ENCODE peak calls at places on chromosomes 16 and 17, in five cellular contexts. N, D, O, B and P are unnamed samples.

GRCh38 chr17:68972119-68972704 is 17.0 kb upstream of the ABCA8 start:
- DNase-seq in N (no peak), D (no peak), O (peak; percentile 15), B (no peak), P (no peak)

GRCh38 chr16:27164280-27164837 is 39.0 kb upstream of the KDM8 start:
- DNase-seq in N (no peak), D (no peak), O (no peak), B (no peak), P (no peak)

GRCh38 chr17:17851603-17852002 is 14.8 kb upstream of the SREBF1 start:
- DNase-seq in N (no peak), D (no peak), O (no peak), B (no peak), P (no peak)

GRCh38 chr17:38742431-38743308 is 5.5 kb downstream of the PCGF2 start:
- DNase-seq in N (peak; percentile 89), D (no peak), O (no peak), B (peak; percentile 63), P (peak; percentile 35)

GRCh38 chr16:66487580-66488235 is 60.6 kb downstream of the BEAN1 start:
- DNase-seq in N (no peak), D (no peak), O (no peak), B (no peak), P (no peak)

GRCh38 chr17:41542357-41542756 is 14.2 kb upstream of the KRT19 start:
- DNase-seq in N (no peak), D (no peak), O (no peak), B (no peak), P (no peak)

GRCh38 chr17:4998027-4998665 is 396 bp downstream of the KIF1C start:
- DNase-seq in N (no peak), D (no peak), O (peak; percentile 67), B (no peak), P (peak; percentile 32)

GRCh38 chr16:79757163-79757562 is 156.6 kb upstream of the MAF start:
- DNase-seq in N (no peak), D (no peak), O (no peak), B (no peak), P (no peak)

GRCh38 chr17:62017496-62017895 is 47.6 kb downstream of the MED13 start:
- DNase-seq in N (no peak), D (no peak), O (no peak), B (peak; percentile 4), P (no peak)

GRCh38 chr17:67992541-67993152 is 3.6 kb downstream of the C17orf58 start:
- DNase-seq in N (peak; percentile 26), D (no peak), O (peak; percentile 4), B (no peak), P (no peak)

GRCh38 chr16:73703891-73704290 is 592.7 kb upstream of the PSMD7 start:
- DNase-seq in N (no peak), D (no peak), O (no peak), B (no peak), P (no peak)

GRCh38 chr16:86917471-86918365 is 339.4 kb downstream of the FOXL1 start:
- DNase-seq in N (no peak), D (no peak), O (no peak), B (no peak), P (no peak)

GRCh38 chr17:78329263-78330059 is 30.4 kb downstream of the SOCS3 start:
- DNase-seq in N (no peak), D (no peak), O (no peak), B (no peak), P (peak; percentile 62)

GRCh38 chr17:43940630-43941029 is 1.6 kb downstream of the PPY start:
- DNase-seq in N (peak; percentile 37), D (no peak), O (peak; percentile 39), B (no peak), P (peak; percentile 49)

GRCh38 chr17:2312736-2313135 is 9.0 kb downstream of the SRR start:
- DNase-seq in N (no peak), D (no peak), O (no peak), B (no peak), P (no peak)

GRCh38 chr17:38741853-38742421 is 6.2 kb downstream of the PCGF2 start:
- DNase-seq in N (peak; percentile 62), D (no peak), O (no peak), B (no peak), P (no peak)

GRCh38 chr17:38605230-38605851 is 411 bp downstream of the SRCIN1 start:
- DNase-seq in N (peak; percentile 79), D (no peak), O (peak; percentile 64), B (no peak), P (no peak)

GRCh38 chr17:72305964-72306551 is 185.2 kb downstream of the SOX9 start:
- DNase-seq in N (no peak), D (no peak), O (no peak), B (no peak), P (no peak)

GRCh38 chr16:13453325-13453724 is 466.6 kb upstream of the ERCC4 start:
- DNase-seq in N (no peak), D (no peak), O (no peak), B (no peak), P (no peak)

GRCh38 chr17:14859521-14859920 is 405.6 kb downstream of the PMP22 start:
- DNase-seq in N (no peak), D (no peak), O (no peak), B (peak; percentile 85), P (no peak)

GRCh38 chr17:74956093-74956492 is 16.5 kb downstream of the HID1 start:
- DNase-seq in N (no peak), D (no peak), O (no peak), B (no peak), P (no peak)

GRCh38 chr17:78890111-78890897 is 12.7 kb downstream of the CEP295NL start:
- DNase-seq in N (no peak), D (peak; percentile 59), O (no peak), B (no peak), P (peak; percentile 79)

GRCh38 chr17:19258371-19258770 is 21.2 kb downstream of the EPN2 start:
- DNase-seq in N (no peak), D (no peak), O (no peak), B (no peak), P (no peak)

GRCh38 chr16:67117716-67118115 is 8.0 kb downstream of the PHAF1 start:
- DNase-seq in N (no peak), D (no peak), O (no peak), B (no peak), P (no peak)

GRCh38 chr17:67125924-67126323 is 81.6 kb downstream of the CACNG1 start:
- DNase-seq in N (no peak), D (no peak), O (no peak), B (no peak), P (no peak)

GRCh38 chr17:81294512-81295030 is 536 bp downstream of the SLC38A10 start:
- DNase-seq in N (no peak), D (no peak), O (no peak), B (no peak), P (peak; percentile 21)

GRCh38 chr16:86519649-86520316 is 9.5 kb downstream of the FOXF1 start:
- DNase-seq in N (peak; percentile 31), D (peak; percentile 46), O (peak; percentile 67), B (no peak), P (peak; percentile 59)

GRCh38 chr17:50177983-50178834 is 12.4 kb downstream of the SGCA start:
- DNase-seq in N (peak; percentile 64), D (peak; percentile 32), O (no peak), B (peak; percentile 93), P (peak; percentile 70)

GRCh38 chr16:30095166-30096078 is 591 bp downstream of the YPEL3 start:
- DNase-seq in N (peak; percentile 29), D (no peak), O (no peak), B (no peak), P (peak; percentile 35)

GRCh38 chr16:66091462-66091861 is 275.0 kb upstream of the CDH5 start:
- DNase-seq in N (no peak), D (no peak), O (no peak), B (peak; percentile 53), P (no peak)

GRCh38 chr17:82358467-82359350 is at the start of gene TEX19:
- DNase-seq in N (peak; percentile 49), D (no peak), O (no peak), B (no peak), P (peak; percentile 58)

GRCh38 chr16:66081967-66082366 is 284.5 kb upstream of the CDH5 start:
- DNase-seq in N (no peak), D (no peak), O (no peak), B (peak; percentile 36), P (no peak)

GRCh38 chr16:70693231-70693671 is 7.4 kb upstream of the MTSS2 start:
- DNase-seq in N (no peak), D (no peak), O (no peak), B (no peak), P (no peak)

GRCh38 chr17:68705331-68706166 is 104.4 kb upstream of the FAM20A start:
- DNase-seq in N (no peak), D (no peak), O (no peak), B (peak; percentile 80), P (no peak)

GRCh38 chr17:28008526-28008925 is 34.0 kb upstream of the NLK start:
- DNase-seq in N (no peak), D (no peak), O (peak; percentile 79), B (no peak), P (peak; percentile 9)

GRCh38 chr17:17713839-17714238 is 32.6 kb downstream of the RAI1 start:
- DNase-seq in N (no peak), D (no peak), O (no peak), B (no peak), P (no peak)

GRCh38 chr17:42236760-42237159 is 39.4 kb downstream of the STAT5B start:
- DNase-seq in N (no peak), D (no peak), O (no peak), B (no peak), P (no peak)

GRCh38 chr17:32927724-32928526 is at the start of gene TMEM98:
- DNase-seq in N (peak; percentile 73), D (no peak), O (peak; percentile 42), B (no peak), P (peak; percentile 7)